ENCODE peak calls at places on chromosome 14, in seven cellular contexts. One of them, this sample, is unnamed.
A peak's percentile ranks its signal among the peaks of the same experiment; 100 is the strongest.

GRCh38 chr14:99884834-99885648 is 91.8 kb downstream of the EML1 start:
- DNase-seq in breast epithelium: no peak
- DNase-seq in AG04450: peak; percentile 34
- DNase-seq in astrocyte of the cerebellum: peak; percentile 64
- DNase-seq in right atrium auricular region: no peak
- DNase-seq in mesothelial cell of epicardium: no peak
- DNase-seq in DND-41: peak; percentile 24
- DNase-seq in this sample: no peak

GRCh38 chr14:61145258-61145902 is 135.8 kb downstream of the TMEM30B start:
- DNase-seq in breast epithelium: no peak
- DNase-seq in right atrium auricular region: no peak
- DNase-seq in AG04450: peak; percentile 95
- DNase-seq in DND-41: no peak
- DNase-seq in astrocyte of the cerebellum: peak; percentile 77
- DNase-seq in mesothelial cell of epicardium: no peak
- DNase-seq in this sample: no peak

GRCh38 chr14:89236846-89237245 is 180.2 kb downstream of the FOXN3 start:
- DNase-seq in AG04450: no peak
- DNase-seq in right atrium auricular region: no peak
- DNase-seq in astrocyte of the cerebellum: no peak
- DNase-seq in breast epithelium: no peak
- DNase-seq in mesothelial cell of epicardium: no peak
- DNase-seq in DND-41: no peak
- DNase-seq in this sample: no peak

GRCh38 chr14:68961781-68962584 is 17.1 kb downstream of the ACTN1 start:
- DNase-seq in astrocyte of the cerebellum: no peak
- DNase-seq in breast epithelium: no peak
- DNase-seq in right atrium auricular region: no peak
- DNase-seq in mesothelial cell of epicardium: no peak
- DNase-seq in DND-41: no peak
- DNase-seq in AG04450: no peak
- DNase-seq in this sample: no peak

GRCh38 chr14:73785336-73785833 is 66.2 kb upstream of the PTGR2 start:
- DNase-seq in breast epithelium: no peak
- DNase-seq in astrocyte of the cerebellum: peak; percentile 75
- DNase-seq in mesothelial cell of epicardium: no peak
- DNase-seq in right atrium auricular region: no peak
- DNase-seq in AG04450: peak; percentile 72
- DNase-seq in DND-41: no peak
- DNase-seq in this sample: no peak

GRCh38 chr14:90849787-90850444 is 33.7 kb upstream of the TTC7B start:
- DNase-seq in right atrium auricular region: no peak
- DNase-seq in mesothelial cell of epicardium: no peak
- DNase-seq in AG04450: no peak
- DNase-seq in astrocyte of the cerebellum: no peak
- DNase-seq in DND-41: no peak
- DNase-seq in breast epithelium: no peak
- DNase-seq in this sample: no peak

GRCh38 chr14:38243696-38244250 is 12.1 kb downstream of the CLEC14A start:
- DNase-seq in AG04450: no peak
- DNase-seq in breast epithelium: no peak
- DNase-seq in right atrium auricular region: no peak
- DNase-seq in DND-41: no peak
- DNase-seq in mesothelial cell of epicardium: no peak
- DNase-seq in astrocyte of the cerebellum: no peak
- DNase-seq in this sample: no peak

GRCh38 chr14:94356379-94357056 is 31.9 kb downstream of the SERPINA1 start:
- DNase-seq in DND-41: no peak
- DNase-seq in AG04450: no peak
- DNase-seq in mesothelial cell of epicardium: no peak
- DNase-seq in right atrium auricular region: peak; percentile 21
- DNase-seq in breast epithelium: no peak
- DNase-seq in astrocyte of the cerebellum: no peak
- DNase-seq in this sample: no peak

DNA sequence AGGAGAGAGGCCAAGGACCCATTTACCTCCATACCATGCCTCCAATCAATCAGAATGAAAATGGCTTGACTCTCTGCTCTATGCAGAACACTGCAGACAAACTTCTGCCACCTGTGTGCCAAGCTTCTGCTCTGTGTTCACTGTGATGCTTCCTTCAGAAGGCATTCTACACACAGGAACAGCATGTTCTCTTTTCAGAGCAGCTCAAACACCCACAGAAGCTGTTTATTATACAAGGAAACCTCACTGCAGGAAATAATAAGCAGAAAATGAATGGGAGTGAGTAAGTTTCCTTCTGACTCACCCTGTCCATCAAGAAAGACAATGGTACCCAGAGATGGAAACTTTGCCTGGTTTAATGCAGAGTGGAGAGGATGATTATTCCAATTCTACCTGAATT is 2.4 kb upstream of the ESR2 start:
- DNase-seq in right atrium auricular region: no peak
- DNase-seq in astrocyte of the cerebellum: no peak
- DNase-seq in AG04450: no peak
- DNase-seq in breast epithelium: no peak
- DNase-seq in mesothelial cell of epicardium: no peak
- DNase-seq in DND-41: no peak
- DNase-seq in this sample: no peak
- TF ChIP-seq CTCF in right atrium auricular region: no peak
- TF ChIP-seq CTCF in astrocyte of the cerebellum: no peak
- TF ChIP-seq CTCF in AG04450: no peak
- TF ChIP-seq CTCF in breast epithelium: no peak
- TF ChIP-seq CTCF in mesothelial cell of epicardium: no peak
- TF ChIP-seq CTCF in DND-41: no peak
- TF ChIP-seq CTCF in this sample: no peak

DNA sequence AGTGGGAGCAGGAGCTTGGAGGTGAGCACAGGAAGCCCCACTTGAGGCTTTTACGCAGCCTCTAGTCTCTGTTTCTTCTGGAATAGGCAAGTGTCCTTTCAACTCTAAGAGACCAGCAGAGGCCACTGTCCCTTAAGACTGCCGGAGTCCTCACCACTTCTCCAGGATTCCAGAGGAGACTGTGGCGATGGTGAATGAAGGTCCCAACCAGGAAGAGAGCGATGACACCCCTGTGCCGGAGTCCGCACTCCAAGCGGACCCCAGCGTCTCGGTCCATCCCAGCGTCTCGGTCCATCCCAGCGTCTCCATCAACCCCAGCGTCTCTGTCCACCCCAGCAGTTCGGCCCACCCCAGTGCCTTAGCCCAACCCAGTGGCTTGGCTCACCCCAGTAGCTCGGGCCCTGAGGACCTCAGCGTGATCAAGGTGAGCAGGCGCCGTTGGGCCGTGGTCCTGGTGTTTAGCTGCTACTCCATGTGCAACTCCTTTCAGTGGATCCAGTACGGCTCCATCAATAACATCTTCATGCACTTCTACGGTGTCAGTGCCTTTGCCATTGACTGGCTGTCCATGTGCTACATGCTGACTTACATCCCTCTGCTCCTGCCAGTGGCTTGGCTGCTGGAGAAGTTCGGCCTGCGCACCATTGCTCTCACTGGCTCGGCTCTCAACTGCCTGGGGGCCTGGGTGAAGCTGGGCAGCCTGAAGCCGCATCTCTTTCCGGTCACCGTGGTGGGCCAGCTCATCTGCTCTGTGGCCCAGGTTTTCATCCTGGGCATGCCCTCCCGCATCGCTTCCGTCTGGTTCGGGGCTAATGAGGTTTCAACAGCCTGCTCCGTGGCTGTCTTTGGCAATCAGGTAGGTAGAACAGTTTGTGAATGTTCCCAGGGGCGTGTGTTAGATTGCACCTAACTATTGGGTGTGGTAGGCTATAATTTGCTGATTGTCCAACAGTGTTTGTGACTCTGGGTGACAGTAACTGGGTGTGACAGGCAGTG is 664 bp downstream of the FLVCR2 start:
- DNase-seq in breast epithelium: no peak
- DNase-seq in DND-41: no peak
- DNase-seq in astrocyte of the cerebellum: no peak
- DNase-seq in AG04450: no peak
- DNase-seq in mesothelial cell of epicardium: no peak
- DNase-seq in right atrium auricular region: peak; percentile 66
- DNase-seq in this sample: no peak
- TF ChIP-seq CTCF in breast epithelium: no peak
- TF ChIP-seq CTCF in DND-41: no peak
- TF ChIP-seq CTCF in astrocyte of the cerebellum: peak; percentile 38
- TF ChIP-seq CTCF in AG04450: peak; percentile 25
- TF ChIP-seq CTCF in mesothelial cell of epicardium: no peak
- TF ChIP-seq CTCF in right atrium auricular region: peak; percentile 57
- TF ChIP-seq CTCF in this sample: no peak

DNA sequence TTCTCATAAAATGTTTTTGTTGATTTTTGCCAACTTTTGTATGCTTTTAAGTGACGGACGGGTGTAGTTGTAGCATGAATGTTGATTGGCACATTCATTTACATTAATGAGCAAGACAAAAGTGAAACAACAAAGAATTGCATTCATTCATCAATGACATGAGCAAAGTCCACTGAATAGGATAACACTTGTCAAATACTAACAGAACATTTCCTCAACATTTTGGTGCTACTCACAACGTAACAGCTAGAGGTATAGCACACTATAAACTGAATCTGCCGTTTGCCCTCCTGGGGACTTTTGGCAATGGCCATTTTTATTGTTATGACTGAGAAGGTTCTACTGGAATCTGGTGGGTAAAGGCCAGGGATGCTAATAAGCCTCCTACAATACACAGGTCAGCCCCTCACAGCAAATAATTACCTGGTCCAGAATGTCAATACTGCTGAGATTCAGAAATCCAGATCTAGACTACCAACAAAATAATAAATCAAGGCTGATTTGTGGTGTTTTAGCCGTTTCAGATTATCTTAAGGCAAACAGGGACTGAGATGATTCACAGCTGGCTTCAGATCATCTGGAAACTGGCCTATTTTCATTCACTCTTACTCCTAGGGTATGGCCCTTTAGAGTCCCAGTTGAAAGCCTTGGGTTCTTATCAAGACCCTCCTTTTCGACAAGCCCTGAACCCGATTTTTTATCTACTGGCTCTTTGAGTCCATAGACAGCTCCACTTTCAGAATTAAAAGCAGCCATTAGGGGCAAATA is 22.5 kb upstream of the CDKN3 start:
- DNase-seq in AG04450: no peak
- DNase-seq in DND-41: no peak
- DNase-seq in astrocyte of the cerebellum: peak; percentile 48
- DNase-seq in breast epithelium: no peak
- DNase-seq in right atrium auricular region: no peak
- DNase-seq in mesothelial cell of epicardium: no peak
- DNase-seq in this sample: no peak
- TF ChIP-seq CTCF in AG04450: no peak
- TF ChIP-seq CTCF in DND-41: no peak
- TF ChIP-seq CTCF in astrocyte of the cerebellum: no peak
- TF ChIP-seq CTCF in breast epithelium: no peak
- TF ChIP-seq CTCF in right atrium auricular region: no peak
- TF ChIP-seq CTCF in mesothelial cell of epicardium: no peak
- TF ChIP-seq CTCF in this sample: no peak

DNA sequence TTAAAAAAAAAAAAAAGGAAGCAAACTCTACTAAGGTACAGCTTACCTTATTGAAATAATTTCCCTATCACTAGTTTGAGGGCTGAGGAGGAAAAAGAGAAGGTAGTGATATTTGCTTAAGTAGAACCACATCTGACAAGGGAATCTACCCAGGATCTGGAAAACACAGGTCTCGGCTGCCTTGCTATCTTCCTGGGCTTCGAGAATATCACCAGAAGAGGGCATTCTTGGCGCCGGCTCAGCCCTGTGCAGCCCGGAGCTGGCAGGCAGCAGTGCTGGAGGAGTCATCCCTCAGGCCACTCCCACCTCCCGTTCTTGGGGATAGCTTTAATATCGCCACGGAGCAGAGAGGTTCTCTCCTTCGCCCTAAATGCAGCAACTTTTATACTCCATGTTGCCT is 1181.2 kb downstream of the VRK1 start:
- DNase-seq in astrocyte of the cerebellum: peak; percentile 50
- DNase-seq in right atrium auricular region: peak; percentile 76
- DNase-seq in DND-41: peak; percentile 92
- DNase-seq in AG04450: no peak
- DNase-seq in mesothelial cell of epicardium: peak; percentile 56
- DNase-seq in breast epithelium: peak; percentile 74
- DNase-seq in this sample: no peak
- TF ChIP-seq CTCF in astrocyte of the cerebellum: peak; percentile 43
- TF ChIP-seq CTCF in right atrium auricular region: peak; percentile 39
- TF ChIP-seq CTCF in DND-41: peak; percentile 91
- TF ChIP-seq CTCF in AG04450: no peak
- TF ChIP-seq CTCF in mesothelial cell of epicardium: no peak
- TF ChIP-seq CTCF in breast epithelium: no peak
- TF ChIP-seq CTCF in this sample: peak; percentile 24

GRCh38 chr14:81535399-81536124 is 1.9 kb upstream of the SEL1L start:
- DNase-seq in DND-41: no peak
- DNase-seq in right atrium auricular region: no peak
- DNase-seq in breast epithelium: no peak
- DNase-seq in mesothelial cell of epicardium: no peak
- DNase-seq in astrocyte of the cerebellum: no peak
- DNase-seq in AG04450: no peak
- DNase-seq in this sample: no peak
- TF ChIP-seq CTCF in DND-41: no peak
- TF ChIP-seq CTCF in right atrium auricular region: no peak
- TF ChIP-seq CTCF in breast epithelium: no peak
- TF ChIP-seq CTCF in mesothelial cell of epicardium: no peak
- TF ChIP-seq CTCF in astrocyte of the cerebellum: no peak
- TF ChIP-seq CTCF in AG04450: no peak
- TF ChIP-seq CTCF in this sample: no peak

DNA sequence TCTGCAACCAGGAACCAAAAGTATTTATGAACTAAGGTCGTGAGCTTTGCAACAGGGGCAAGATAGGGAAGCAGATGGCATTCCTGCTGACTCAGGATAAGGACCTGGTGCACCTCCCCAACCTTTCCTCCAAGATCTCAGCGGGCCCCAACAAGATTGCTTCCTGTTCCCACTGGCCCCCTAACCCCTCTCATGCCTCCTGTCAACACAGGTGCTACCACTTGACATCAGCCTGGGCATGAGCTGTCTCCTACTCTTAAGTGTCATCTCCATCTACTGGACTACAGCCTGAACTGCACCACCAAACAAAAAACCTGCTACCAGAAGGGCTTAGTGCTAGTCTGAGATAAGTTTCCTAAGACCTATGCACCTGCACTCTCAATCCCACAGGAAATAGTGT is 32.7 kb downstream of the MED6 start:
- DNase-seq in breast epithelium: no peak
- DNase-seq in right atrium auricular region: no peak
- DNase-seq in AG04450: peak; percentile 1
- DNase-seq in mesothelial cell of epicardium: no peak
- DNase-seq in DND-41: peak; percentile 33
- DNase-seq in astrocyte of the cerebellum: no peak
- DNase-seq in this sample: no peak
- TF ChIP-seq CTCF in breast epithelium: no peak
- TF ChIP-seq CTCF in right atrium auricular region: peak; percentile 50
- TF ChIP-seq CTCF in AG04450: peak; percentile 64
- TF ChIP-seq CTCF in mesothelial cell of epicardium: peak; percentile 19
- TF ChIP-seq CTCF in DND-41: peak; percentile 62
- TF ChIP-seq CTCF in astrocyte of the cerebellum: peak; percentile 65
- TF ChIP-seq CTCF in this sample: peak; percentile 17

This sample was measured in D721Med.